ENCODE peak calls at places on chromosomes 16 and 17, in seven cellular contexts. One of them, this sample, is unnamed. For H3K4me1, the result is how much of the 10 kb centered on the place peaks cover.

GRCh38 chr17:81082177-81083073 is 47.5 kb downstream of the BAIAP2 start:
- DNase-seq in testis: no peak
- DNase-seq in pancreas: no peak
- DNase-seq in ascending aorta: no peak
- DNase-seq in esophagus squamous epithelium: no peak
- DNase-seq in lung: peak
- DNase-seq in fibroblast of lung: peak
- DNase-seq in this sample: no peak

GRCh38 chr17:38745545-38745944 is 2.6 kb downstream of the PCGF2 start:
- DNase-seq in ascending aorta: peak
- DNase-seq in pancreas: no peak
- DNase-seq in lung: no peak
- DNase-seq in fibroblast of lung: no peak
- DNase-seq in esophagus squamous epithelium: no peak
- DNase-seq in testis: no peak
- DNase-seq in this sample: no peak

GRCh38 chr17:75064867-75065561 is 18.0 kb downstream of the KCTD2 start:
- DNase-seq in pancreas: no peak
- DNase-seq in esophagus squamous epithelium: no peak
- DNase-seq in ascending aorta: no peak
- DNase-seq in lung: no peak
- DNase-seq in fibroblast of lung: no peak
- DNase-seq in testis: no peak
- DNase-seq in this sample: peak

GRCh38 chr17:16158721-16159120 is 56.6 kb downstream of the NCOR1 start:
- DNase-seq in pancreas: no peak
- DNase-seq in ascending aorta: no peak
- DNase-seq in testis: no peak
- DNase-seq in lung: no peak
- DNase-seq in esophagus squamous epithelium: no peak
- DNase-seq in fibroblast of lung: peak
- DNase-seq in this sample: no peak

GRCh38 chr16:27633221-27633620 is 83.3 kb downstream of the KATNIP start:
- DNase-seq in testis: no peak
- DNase-seq in esophagus squamous epithelium: no peak
- DNase-seq in lung: no peak
- DNase-seq in ascending aorta: no peak
- DNase-seq in fibroblast of lung: no peak
- DNase-seq in pancreas: no peak
- DNase-seq in this sample: no peak

GRCh38 chr16:55711959-55712876 is 56.4 kb downstream of the SLC6A2 start:
- DNase-seq in esophagus squamous epithelium: no peak
- DNase-seq in lung: peak
- DNase-seq in fibroblast of lung: peak
- DNase-seq in ascending aorta: no peak
- DNase-seq in testis: peak
- DNase-seq in pancreas: peak
- DNase-seq in this sample: peak

GRCh38 chr16:2597560-2597902 is 59.7 kb downstream of the PDPK1 start:
- DNase-seq in pancreas: no peak
- DNase-seq in testis: no peak
- DNase-seq in esophagus squamous epithelium: no peak
- DNase-seq in lung: no peak
- DNase-seq in fibroblast of lung: no peak
- DNase-seq in ascending aorta: no peak
- DNase-seq in this sample: peak

GRCh38 chr16:9929836-9930235 is 252.4 kb downstream of the GRIN2A start:
- DNase-seq in fibroblast of lung: no peak
- DNase-seq in lung: no peak
- DNase-seq in pancreas: no peak
- DNase-seq in esophagus squamous epithelium: no peak
- DNase-seq in testis: no peak
- DNase-seq in ascending aorta: no peak
- DNase-seq in this sample: no peak

GRCh38 chr17:15392326-15392739 is 50.9 kb upstream of the TEKT3 start:
- DNase-seq in esophagus squamous epithelium: no peak
- DNase-seq in fibroblast of lung: peak
- DNase-seq in testis: no peak
- DNase-seq in lung: no peak
- DNase-seq in pancreas: no peak
- DNase-seq in ascending aorta: no peak
- DNase-seq in this sample: no peak

GRCh38 chr16:55812951-55813350 is 19.9 kb downstream of the CES1 start:
- DNase-seq in esophagus squamous epithelium: no peak
- DNase-seq in fibroblast of lung: no peak
- DNase-seq in ascending aorta: peak
- DNase-seq in testis: no peak
- DNase-seq in lung: no peak
- DNase-seq in pancreas: no peak
- DNase-seq in this sample: no peak

GRCh38 chr16:57185446-57185944 is 344 bp downstream of the PSME3IP1 start:
- DNase-seq in testis: peak
- DNase-seq in ascending aorta: peak
- DNase-seq in lung: peak
- DNase-seq in fibroblast of lung: peak
- DNase-seq in pancreas: peak
- DNase-seq in esophagus squamous epithelium: no peak
- DNase-seq in this sample: no peak

GRCh38 chr17:30236807-30237206 is 1.3 kb upstream of the SLC6A4 start:
- DNase-seq in testis: peak
- DNase-seq in lung: peak
- DNase-seq in fibroblast of lung: peak
- DNase-seq in pancreas: peak
- DNase-seq in ascending aorta: peak
- DNase-seq in esophagus squamous epithelium: no peak
- DNase-seq in this sample: peak

DNA sequence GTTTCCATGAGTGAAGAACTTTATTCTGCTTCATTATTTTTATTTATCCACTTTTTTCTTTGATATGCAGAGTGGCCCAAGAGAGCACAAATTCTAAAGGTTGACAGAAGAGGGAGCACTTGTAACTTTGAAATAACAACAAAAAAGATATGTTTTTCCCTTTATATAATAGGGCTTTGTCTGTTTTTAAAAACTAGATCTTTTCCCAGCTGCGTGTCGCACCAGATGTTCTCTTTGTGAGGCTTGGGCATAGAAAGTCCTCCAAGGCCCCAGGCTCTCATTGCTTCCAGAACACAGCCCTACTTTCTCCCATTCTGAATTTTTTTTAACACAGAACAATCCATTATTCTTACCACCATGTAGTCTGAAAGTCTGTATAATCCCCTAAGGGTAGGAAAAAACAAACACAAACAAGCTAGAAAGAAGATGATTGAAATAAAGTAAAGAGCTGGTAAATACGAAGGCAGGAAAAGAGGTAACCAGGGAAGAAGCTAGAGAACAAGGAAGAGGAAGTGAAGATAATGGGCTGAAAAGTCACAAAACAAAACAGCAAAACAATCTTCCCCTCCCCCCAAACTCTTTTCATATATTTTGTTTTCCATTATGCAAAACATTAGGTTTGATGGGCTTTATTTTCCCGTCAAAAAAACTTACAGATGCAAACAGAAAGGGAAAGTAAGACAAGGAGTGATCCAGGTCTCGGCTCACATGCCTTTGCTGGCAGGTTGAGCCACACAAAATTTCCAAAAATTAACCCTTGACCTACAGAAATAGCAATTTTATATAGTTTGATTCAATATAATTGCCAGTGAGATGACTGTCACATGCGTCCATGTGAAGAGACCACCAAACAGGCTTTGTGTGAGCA is 160.3 kb downstream of the ABCA8 start:
- DNase-seq in ascending aorta: no peak
- DNase-seq in testis: peak
- DNase-seq in lung: no peak
- DNase-seq in pancreas: no peak
- DNase-seq in esophagus squamous epithelium: no peak
- DNase-seq in fibroblast of lung: peak
- DNase-seq in this sample: no peak
- H3K27ac ChIP-seq in ascending aorta: peak
- H3K27ac ChIP-seq in testis: peak
- H3K27ac ChIP-seq in lung: no peak
- H3K27ac ChIP-seq in pancreas: no peak
- H3K27ac ChIP-seq in esophagus squamous epithelium: peak
- H3K27ac ChIP-seq in fibroblast of lung: peak
- H3K27ac ChIP-seq in this sample: peak

GRCh38 chr16:4341250-4341649 is 9.9 kb downstream of the PAM16 start:
- DNase-seq in fibroblast of lung: no peak
- DNase-seq in lung: no peak
- DNase-seq in esophagus squamous epithelium: no peak
- DNase-seq in ascending aorta: no peak
- DNase-seq in pancreas: no peak
- DNase-seq in testis: no peak
- DNase-seq in this sample: no peak

GRCh38 chr16:4339455-4339854 is 11.7 kb downstream of the PAM16 start:
- DNase-seq in fibroblast of lung: no peak
- DNase-seq in testis: no peak
- DNase-seq in lung: no peak
- DNase-seq in pancreas: no peak
- DNase-seq in esophagus squamous epithelium: no peak
- DNase-seq in ascending aorta: no peak
- DNase-seq in this sample: no peak

GRCh38 chr16:4340443-4340842 is 10.7 kb downstream of the PAM16 start:
- DNase-seq in lung: no peak
- DNase-seq in testis: no peak
- DNase-seq in esophagus squamous epithelium: no peak
- DNase-seq in pancreas: no peak
- DNase-seq in fibroblast of lung: no peak
- DNase-seq in ascending aorta: no peak
- DNase-seq in this sample: no peak

GRCh38 chr16:4338712-4339299 is 12.3 kb downstream of the PAM16 start:
- DNase-seq in pancreas: no peak
- DNase-seq in testis: no peak
- DNase-seq in fibroblast of lung: no peak
- DNase-seq in ascending aorta: no peak
- DNase-seq in lung: no peak
- DNase-seq in esophagus squamous epithelium: no peak
- DNase-seq in this sample: no peak

DNA sequence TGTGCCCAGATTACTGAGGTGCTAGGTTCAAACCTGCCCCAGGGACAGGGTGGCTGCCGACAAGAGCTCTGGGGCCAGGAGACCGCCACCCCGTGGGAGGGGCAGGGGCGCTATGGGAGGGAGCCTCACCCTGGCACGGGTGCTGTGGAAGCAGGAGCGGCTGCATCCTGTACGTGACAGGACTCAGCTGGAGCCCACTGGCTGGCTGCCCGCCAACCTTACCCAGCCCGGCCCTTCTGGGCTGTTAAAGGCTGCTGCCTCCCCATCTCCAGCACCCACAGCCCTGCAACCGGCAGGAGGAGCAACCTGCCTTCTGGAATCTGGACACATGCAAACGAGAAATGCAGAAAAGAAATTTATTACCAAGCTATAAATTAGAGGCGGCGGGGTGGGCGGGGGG is 11.2 kb downstream of the PAM16 start:
- DNase-seq in pancreas: no peak
- DNase-seq in lung: no peak
- DNase-seq in ascending aorta: no peak
- DNase-seq in esophagus squamous epithelium: no peak
- DNase-seq in fibroblast of lung: no peak
- DNase-seq in testis: no peak
- DNase-seq in this sample: no peak
- TF ChIP-seq CTCF in pancreas: no peak
- TF ChIP-seq CTCF in lung: no peak
- TF ChIP-seq CTCF in ascending aorta: no peak
- TF ChIP-seq CTCF in esophagus squamous epithelium: no peak
- TF ChIP-seq CTCF in fibroblast of lung: peak
- TF ChIP-seq CTCF in testis: no peak
- TF ChIP-seq CTCF in this sample: no peak

GRCh38 chr16:11302977-11303376 is 21.8 kb upstream of the PRM1 start:
- DNase-seq in lung: peak
- DNase-seq in pancreas: no peak
- DNase-seq in ascending aorta: no peak
- DNase-seq in fibroblast of lung: no peak
- DNase-seq in esophagus squamous epithelium: no peak
- DNase-seq in testis: no peak
- DNase-seq in this sample: no peak
- H3K4me1 ChIP-seq in lung: under half
- H3K4me1 ChIP-seq in pancreas: under half
- H3K4me1 ChIP-seq in ascending aorta: under half
- H3K4me1 ChIP-seq in fibroblast of lung: under half
- H3K4me1 ChIP-seq in esophagus squamous epithelium: under half
- H3K4me1 ChIP-seq in testis: under half
- H3K4me1 ChIP-seq in this sample: under half

GRCh38 chr17:82371333-82372062 is at the start of gene UTS2R:
- DNase-seq in testis: no peak
- DNase-seq in ascending aorta: no peak
- DNase-seq in lung: no peak
- DNase-seq in esophagus squamous epithelium: no peak
- DNase-seq in pancreas: no peak
- DNase-seq in fibroblast of lung: no peak
- DNase-seq in this sample: peak
- H3K27ac ChIP-seq in testis: no peak
- H3K27ac ChIP-seq in ascending aorta: no peak
- H3K27ac ChIP-seq in lung: no peak
- H3K27ac ChIP-seq in esophagus squamous epithelium: peak
- H3K27ac ChIP-seq in pancreas: no peak
- H3K27ac ChIP-seq in fibroblast of lung: no peak
- H3K27ac ChIP-seq in this sample: no peak

This sample was measured in endodermal cell.